ENCODE peak calls at places on chromosome 1, in seven cellular contexts. F is kidney epithelial cell, B is mammary epithelial cell, S is AG09309, T is HCT116, L is heart left ventricle, N is body of pancreas. G is an unnamed sample.

GRCh38 chr1:199002670-199003069 is 363.8 kb downstream of the PTPRC start:
- DNase-seq in B (no peak), L (no peak), T (no peak), S (no peak), N (no peak), F (no peak), G (no peak)

GRCh38 chr1:1924378-1924777 is 5.3 kb upstream of the TMEM52 start:
- DNase-seq in L (peak), F (no peak), T (no peak), N (no peak), S (no peak), B (no peak), G (no peak)

GRCh38 chr1:115275216-115275615 is 62.8 kb downstream of the NGF start:
- DNase-seq in N (no peak), L (no peak), S (no peak), F (no peak), T (peak), B (no peak), G (peak)

GRCh38 chr1:247294282-247294681 is 37.4 kb downstream of the ZNF496 start:
- DNase-seq in N (no peak), L (no peak), T (no peak), F (peak), S (peak), B (peak), G (no peak)

GRCh38 chr1:85936057-85936456 is 220.5 kb downstream of the COL24A1 start:
- DNase-seq in F (no peak), L (no peak), S (no peak), B (no peak), N (no peak), T (no peak), G (no peak)

GRCh38 chr1:89898150-89898549 is 77.3 kb downstream of the LRRC8D start:
- DNase-seq in T (no peak), L (no peak), F (no peak), N (no peak), S (no peak), B (no peak), G (no peak)

GRCh38 chr1:230704830-230705229 is 9.1 kb downstream of the AGT start:
- DNase-seq in S (no peak), T (no peak), B (no peak), N (no peak), L (no peak), F (no peak), G (no peak)

GRCh38 chr1:95381980-95382379 is 148.0 kb downstream of the RWDD3 start:
- DNase-seq in B (no peak), S (no peak), T (no peak), N (no peak), F (no peak), L (no peak), G (no peak)

GRCh38 chr1:114118351-114118990 is 35.2 kb downstream of the SYT6 start:
- DNase-seq in L (no peak), T (no peak), N (no peak), B (no peak), S (no peak), F (no peak), G (no peak)

GRCh38 chr1:3564921-3565831 is 46.1 kb downstream of the MEGF6 start:
- DNase-seq in L (no peak), N (peak), S (no peak), B (no peak), T (no peak), F (no peak), G (no peak)

GRCh38 chr1:205515781-205516253 is 11.3 kb downstream of the CDK18 start:
- DNase-seq in T (no peak), L (peak), N (peak), F (no peak), B (no peak), S (no peak), G (no peak)

GRCh38 chr1:173507847-173508209 is 30.7 kb downstream of the PRDX6 start:
- DNase-seq in F (peak), T (no peak), B (peak), L (no peak), N (no peak), S (no peak), G (no peak)

GRCh38 chr1:84146375-84147032 is 2.4 kb downstream of the PRKACB start:
- DNase-seq in S (peak), F (peak), T (peak), L (no peak), N (no peak), B (peak), G (no peak)

GRCh38 chr1:19860418-19860817 is 21.8 kb upstream of the OTUD3 start:
- DNase-seq in N (no peak), F (no peak), B (no peak), L (no peak), T (no peak), S (no peak), G (no peak)

GRCh38 chr1:196366817-196367495 is 241.3 kb downstream of the KCNT2 start:
- DNase-seq in B (no peak), F (no peak), S (no peak), T (no peak), N (no peak), L (no peak), G (no peak)

GRCh38 chr1:31576743-31577455 is 584 bp downstream of the TINAGL1 start:
- DNase-seq in L (peak), N (no peak), F (no peak), B (no peak), S (no peak), T (no peak), G (no peak)

GRCh38 chr1:117754061-117754969 is 148.5 kb downstream of the TENT5C start:
- DNase-seq in T (peak), F (peak), B (peak), L (peak), S (peak), N (peak), G (peak)

GRCh38 chr1:3539707-3540425 is 71.4 kb downstream of the MEGF6 start:
- DNase-seq in B (peak), T (no peak), S (no peak), F (no peak), L (no peak), N (peak), G (no peak)

GRCh38 chr1:182213163-182213562 is 151.7 kb upstream of the ZNF648 start:
- DNase-seq in N (no peak), B (no peak), S (no peak), T (no peak), F (no peak), L (no peak), G (no peak)

GRCh38 chr1:21020151-21020550 is 156.5 kb downstream of the EIF4G3 start:
- DNase-seq in F (no peak), T (no peak), S (no peak), N (no peak), B (no peak), L (no peak), G (no peak)

GRCh38 chr1:19815801-19816736 is 986 bp upstream of the RNF186 start:
- DNase-seq in S (no peak), N (peak), T (no peak), F (no peak), B (no peak), L (no peak), G (peak)

GRCh38 chr1:201282931-201283829 is at the start of gene PKP1:
- DNase-seq in T (no peak), S (no peak), F (no peak), L (no peak), N (peak), B (peak), G (no peak)

GRCh38 chr1:42163114-42163513 is 1.4 kb downstream of the GUCA2A start:
- DNase-seq in T (no peak), F (no peak), N (no peak), B (no peak), L (no peak), S (no peak), G (no peak)

GRCh38 chr1:28249879-28250295 is 9.4 kb upstream of the SESN2 start:
- DNase-seq in F (no peak), N (no peak), L (no peak), S (no peak), B (peak), T (no peak), G (no peak)

GRCh38 chr1:28248273-28249012 is 10.9 kb upstream of the SESN2 start:
- DNase-seq in F (no peak), N (peak), S (no peak), T (peak), B (peak), L (peak), G (no peak)

GRCh38 chr1:28246427-28246832 is 10.5 kb downstream of the ATP5IF1 start:
- DNase-seq in L (no peak), T (no peak), F (no peak), B (peak), N (no peak), S (no peak), G (no peak)

GRCh38 chr1:28249013-28249870 is 10.1 kb upstream of the SESN2 start:
- DNase-seq in B (peak), F (peak), S (peak), T (peak), N (peak), L (peak), G (peak)

DNA sequence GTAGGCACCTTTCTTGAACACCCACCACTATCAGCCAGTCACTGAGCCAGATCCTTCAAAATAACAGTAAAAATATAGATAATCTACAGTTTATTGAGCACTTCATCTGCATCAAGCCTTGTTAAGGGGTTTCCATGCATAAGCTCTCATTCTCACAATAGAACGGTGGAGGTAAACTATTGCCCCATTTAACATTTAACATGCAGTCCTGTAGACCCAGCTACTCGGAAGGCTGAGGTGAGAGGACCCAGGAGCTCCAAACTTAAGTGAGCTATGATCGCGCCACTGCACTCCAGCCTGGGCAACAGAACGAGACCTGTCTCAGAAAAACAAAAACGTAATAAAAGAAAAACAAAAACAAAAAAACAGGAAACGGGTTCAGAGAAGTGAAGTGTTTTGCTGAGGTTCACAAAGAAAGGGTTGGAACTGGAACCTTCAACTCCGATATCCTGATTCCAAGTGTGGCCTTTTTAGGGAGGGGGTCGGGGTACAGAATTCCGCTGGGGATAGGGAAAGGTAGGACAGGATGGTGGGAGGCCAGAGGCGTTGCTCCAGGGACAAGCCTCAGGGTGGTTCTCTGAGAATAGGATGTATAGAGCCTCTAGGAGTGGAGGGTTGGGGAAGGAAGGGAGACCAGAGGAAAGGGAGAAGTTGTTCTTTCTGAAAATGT is 11.6 kb upstream of the SESN2 start:
- DNase-seq in B (no peak), S (no peak), N (no peak), F (no peak), L (no peak), T (no peak), G (no peak)
- H3K4me3 ChIP-seq in B (no peak), S (peak), N (no peak), F (peak), L (peak), T (peak), G (peak)

DNA sequence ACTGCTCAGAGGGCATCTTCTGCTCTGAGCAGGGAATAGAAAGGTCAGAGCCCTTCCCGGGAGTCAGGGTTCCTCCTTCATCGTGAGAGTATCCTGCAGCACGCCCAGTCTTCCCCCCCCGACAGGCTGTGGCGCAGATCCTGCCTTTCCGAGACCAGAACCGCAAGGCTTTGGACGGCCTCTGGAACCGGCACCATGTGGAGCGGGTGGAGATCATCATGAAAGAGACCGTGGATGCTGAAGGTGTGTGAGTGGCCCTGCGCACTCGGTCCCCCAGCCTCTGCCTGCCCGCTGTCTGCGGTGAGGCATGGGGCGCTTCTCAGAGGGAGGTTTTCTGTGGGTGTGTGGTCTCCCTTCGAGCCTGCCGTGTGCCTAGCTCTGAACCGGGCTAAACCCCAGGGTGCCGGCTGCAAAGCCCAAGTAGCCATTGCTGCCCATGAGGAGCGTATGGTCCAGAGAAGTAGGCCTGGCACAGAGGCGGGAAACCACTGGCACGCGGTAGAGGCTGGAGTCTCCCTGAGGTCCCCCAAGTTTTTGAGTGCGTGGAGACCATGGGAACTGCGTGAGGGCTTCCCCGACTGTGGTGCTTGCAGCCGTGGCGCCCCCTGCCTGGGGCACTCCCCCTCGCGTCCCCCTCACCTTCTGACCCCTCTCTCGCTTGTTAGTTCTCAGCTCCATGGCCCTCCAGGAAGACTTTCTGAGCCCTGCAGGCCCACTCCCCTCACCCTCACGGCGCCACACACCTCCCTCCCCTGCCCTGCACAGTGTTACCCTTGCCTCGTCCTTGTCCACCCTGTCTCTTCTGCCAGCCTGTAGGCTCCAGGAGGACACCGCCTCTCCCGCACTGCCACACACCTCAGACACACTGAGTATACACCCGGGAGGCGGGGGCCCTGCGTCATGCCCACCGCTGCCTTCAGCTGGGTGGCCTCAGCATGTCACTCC is 12.5 kb downstream of the H6PD start:
- DNase-seq in L (peak), N (peak), T (no peak), S (no peak), F (no peak), B (no peak), G (no peak)
- TF ChIP-seq CTCF in L (no peak), N (no peak), T (no peak), S (no peak), F (no peak), B (no peak), G (no peak)

GRCh38 chr1:24999906-25000305 is 69.8 kb upstream of the RUNX3 start:
- DNase-seq in S (no peak), B (no peak), F (no peak), T (no peak), L (no peak), N (no peak), G (no peak)

GRCh38 chr1:25001125-25001915 is 71.2 kb upstream of the RUNX3 start:
- DNase-seq in L (no peak), S (no peak), B (no peak), T (no peak), N (no peak), F (no peak), G (no peak)

GRCh38 chr1:25004355-25004754 is 74.3 kb upstream of the RUNX3 start:
- DNase-seq in S (no peak), B (no peak), L (no peak), T (no peak), N (no peak), F (no peak), G (no peak)

GRCh38 chr1:25003457-25004190 is 73.5 kb upstream of the RUNX3 start:
- DNase-seq in S (no peak), N (no peak), T (no peak), B (no peak), F (no peak), L (no peak), G (no peak)

DNA sequence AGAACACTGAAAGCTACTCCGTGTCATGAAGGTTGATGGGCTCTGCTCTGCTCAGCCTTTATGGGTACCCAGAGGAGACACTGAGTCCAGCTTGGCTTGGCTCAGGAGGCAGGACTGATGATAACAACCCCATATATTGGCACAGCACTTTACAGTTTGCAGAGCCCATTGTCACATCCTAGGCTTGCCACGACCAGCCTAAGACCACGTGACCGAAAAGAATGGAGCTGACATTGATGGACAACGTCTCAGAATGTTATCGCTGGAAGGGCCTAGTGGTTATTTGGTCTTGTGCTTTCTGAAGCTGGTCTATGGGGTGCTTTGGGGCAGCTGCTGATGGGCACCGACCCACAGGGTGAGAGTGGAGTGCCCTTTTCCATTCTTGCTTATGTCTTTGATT is 72.9 kb upstream of the RUNX3 start:
- DNase-seq in T (no peak), N (no peak), L (no peak), S (no peak), B (no peak), F (no peak), G (no peak)
- H3K4me3 ChIP-seq in T (no peak), N (no peak), L (no peak), S (no peak), B (no peak), F (no peak), G (no peak)

GRCh38 chr1:49102752-49103151 is 326.1 kb upstream of the BEND5 start:
- DNase-seq in S (peak), F (peak), L (no peak), B (peak), T (no peak), N (no peak), G (no peak)

GRCh38 chr1:49098866-49099265 is 322.2 kb upstream of the BEND5 start:
- DNase-seq in N (no peak), T (no peak), L (no peak), B (no peak), F (no peak), S (no peak), G (no peak)

GRCh38 chr1:49106438-49106837 is 329.7 kb upstream of the BEND5 start:
- DNase-seq in N (no peak), T (no peak), S (no peak), L (no peak), B (peak), F (no peak), G (no peak)

GRCh38 chr1:49104575-49104974 is 327.9 kb upstream of the BEND5 start:
- DNase-seq in F (no peak), L (no peak), B (no peak), N (no peak), T (no peak), S (no peak), G (peak)
- TF ChIP-seq CTCF in F (no peak), L (peak), B (no peak), N (peak), T (no peak), S (no peak), G (peak)

DNA sequence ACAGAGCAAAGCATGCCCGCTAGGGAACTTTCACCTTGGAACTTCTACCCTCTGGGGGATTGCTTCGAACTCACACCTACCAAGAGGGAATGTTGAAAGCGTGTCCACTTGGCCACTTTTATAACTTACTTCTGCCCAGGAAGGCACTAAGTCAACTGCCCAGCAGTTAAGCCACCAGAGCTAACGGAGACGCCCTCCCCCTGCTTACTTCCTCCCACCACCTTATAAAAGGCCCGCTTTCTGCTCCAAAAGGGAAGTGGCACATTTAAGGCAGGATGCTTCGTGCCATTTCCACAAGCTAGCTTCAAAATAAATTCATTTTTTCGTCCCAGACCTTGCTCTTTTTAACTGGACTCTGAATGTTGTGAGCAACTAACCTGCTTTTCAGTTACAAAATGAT is 3.2 kb upstream of the AK2 start:
- DNase-seq in B (no peak), T (no peak), S (no peak), F (no peak), L (no peak), N (no peak), G (no peak)
- H3K4me3 ChIP-seq in B (no peak), T (no peak), S (no peak), F (no peak), L (no peak), N (no peak), G (no peak)

DNA sequence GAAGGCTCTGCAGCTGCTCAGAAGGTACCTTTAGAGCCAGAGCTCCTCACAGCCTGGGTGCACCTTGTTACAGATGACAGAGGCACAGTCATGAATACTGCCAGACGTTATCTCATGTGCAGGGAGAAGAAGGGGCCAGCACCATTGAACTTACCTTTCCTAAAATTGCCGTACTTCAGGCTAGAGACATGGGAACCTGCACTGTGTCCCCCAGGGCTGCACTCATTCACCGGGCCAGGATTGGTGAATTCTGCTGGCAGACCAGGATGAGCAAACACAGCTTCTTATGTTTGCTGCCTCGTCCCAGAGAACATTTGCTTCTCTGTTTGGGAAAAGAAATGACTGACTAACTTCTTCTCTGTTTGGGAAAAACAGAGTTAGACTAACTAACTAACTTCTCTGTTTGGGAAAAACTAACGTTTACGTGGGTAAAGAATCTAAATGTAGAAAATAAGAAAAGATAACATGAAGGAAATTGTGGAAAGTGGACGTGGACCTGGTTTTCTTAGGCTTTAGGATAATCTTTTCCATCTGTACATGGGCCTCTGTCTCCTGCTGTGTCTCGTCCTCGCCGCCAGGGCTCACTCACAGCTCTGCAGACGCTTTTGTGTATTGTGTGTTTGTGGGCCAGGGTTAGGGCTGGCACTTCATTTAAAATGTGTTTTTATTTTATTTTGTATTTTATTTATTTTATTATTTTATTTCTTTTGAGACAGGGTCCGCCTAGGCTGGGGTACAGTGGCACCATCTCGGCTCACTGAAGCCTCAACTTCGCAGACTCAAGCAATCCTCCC is 9.9 kb downstream of the OBSCN start:
- DNase-seq in T (no peak), L (no peak), N (no peak), F (no peak), B (no peak), S (no peak), G (no peak)
- TF ChIP-seq CTCF in T (no peak), L (no peak), N (no peak), F (no peak), B (no peak), S (peak), G (no peak)